ENCODE peak calls at places on chromosomes 2 and 18, in six cellular contexts. L is A549; O is endodermal cell; Z is CD8-positive, alpha-beta T cell; K is neural progenitor cell; N is astrocyte. F is an unnamed sample. For H3K9me3, the result is how much of the 10 kb centered on the place peaks cover.

GRCh38 chr2:235497096-235497495 is 3.3 kb downstream of the AGAP1 start:
- DNase-seq in L (no peak), O (peak), Z (no peak), K (no peak), N (no peak), F (no peak)

GRCh38 chr2:14681608-14682007 is 49.1 kb downstream of the LRATD1 start:
- DNase-seq in L (no peak), O (no peak), Z (no peak), K (no peak), N (no peak), F (no peak)

GRCh38 chr2:42967959-42968674 is 175.7 kb upstream of the HAAO start:
- DNase-seq in L (no peak), O (peak), Z (no peak), K (no peak), N (peak), F (no peak)

GRCh38 chr2:60485055-60485454 is 68.4 kb downstream of the BCL11A start:
- DNase-seq in L (no peak), O (peak), Z (no peak), K (no peak), N (no peak), F (no peak)

GRCh38 chr2:234135750-234136221 is 85.3 kb downstream of the SPP2 start:
- DNase-seq in L (peak), O (peak), Z (peak), K (peak), N (peak), F (peak)

GRCh38 chr18:34697891-34698290 is 12.2 kb upstream of the DTNA start:
- DNase-seq in L (no peak), O (no peak), Z (no peak), K (no peak), N (peak), F (no peak)

GRCh38 chr18:62325806-62326645 is 916 bp downstream of the TNFRSF11A start:
- DNase-seq in L (no peak), O (peak), Z (no peak), K (peak), N (peak), F (no peak)

GRCh38 chr2:27307545-27308358 is 493 bp downstream of the UCN start:
- DNase-seq in L (no peak), O (peak), Z (no peak), K (peak), N (no peak), F (no peak)

GRCh38 chr2:229130522-229130921 is 140.6 kb downstream of the PID1 start:
- DNase-seq in L (no peak), O (no peak), Z (no peak), K (no peak), N (no peak), F (no peak)

GRCh38 chr2:233139875-233140585 is 79.9 kb downstream of the INPP5D start:
- DNase-seq in L (no peak), O (peak), Z (no peak), K (no peak), N (no peak), F (no peak)

GRCh38 chr2:168346725-168347477 is 99.5 kb upstream of the STK39 start:
- DNase-seq in L (peak), O (peak), Z (peak), K (peak), N (peak), F (peak)

GRCh38 chr18:48356909-48357631 is 52.1 kb downstream of the ZBTB7C start:
- DNase-seq in L (no peak), O (peak), Z (no peak), K (no peak), N (no peak), F (no peak)

GRCh38 chr2:65277791-65278449 is 50.3 kb downstream of the ACTR2 start:
- DNase-seq in L (no peak), O (no peak), Z (no peak), K (no peak), N (peak), F (no peak)

GRCh38 chr2:106339156-106339555 is 129.1 kb downstream of the RGPD3 start:
- DNase-seq in L (no peak), O (no peak), Z (no peak), K (no peak), N (no peak), F (no peak)
- H3K27ac ChIP-seq in L (no peak), O (no peak), Z (no peak), K (no peak), N (no peak), F (no peak)

GRCh38 chr2:152525277-152525838 is 190.4 kb downstream of the FMNL2 start:
- DNase-seq in L (peak), O (no peak), Z (no peak), K (no peak), N (peak), F (no peak)
- TF ChIP-seq CTCF in L (no peak), O (no peak), Z (no peak), K (no peak), N (no peak), F (no peak)

GRCh38 chr18:14907420-14907819 is 159.4 kb downstream of the ANKRD30B start:
- DNase-seq in L (no peak), O (no peak), Z (no peak), K (no peak), N (no peak), F (no peak)
- H3K9me3 ChIP-seq in L (under half), O (half or more), Z (under half), K (under half), N (under half), F (under half)

DNA sequence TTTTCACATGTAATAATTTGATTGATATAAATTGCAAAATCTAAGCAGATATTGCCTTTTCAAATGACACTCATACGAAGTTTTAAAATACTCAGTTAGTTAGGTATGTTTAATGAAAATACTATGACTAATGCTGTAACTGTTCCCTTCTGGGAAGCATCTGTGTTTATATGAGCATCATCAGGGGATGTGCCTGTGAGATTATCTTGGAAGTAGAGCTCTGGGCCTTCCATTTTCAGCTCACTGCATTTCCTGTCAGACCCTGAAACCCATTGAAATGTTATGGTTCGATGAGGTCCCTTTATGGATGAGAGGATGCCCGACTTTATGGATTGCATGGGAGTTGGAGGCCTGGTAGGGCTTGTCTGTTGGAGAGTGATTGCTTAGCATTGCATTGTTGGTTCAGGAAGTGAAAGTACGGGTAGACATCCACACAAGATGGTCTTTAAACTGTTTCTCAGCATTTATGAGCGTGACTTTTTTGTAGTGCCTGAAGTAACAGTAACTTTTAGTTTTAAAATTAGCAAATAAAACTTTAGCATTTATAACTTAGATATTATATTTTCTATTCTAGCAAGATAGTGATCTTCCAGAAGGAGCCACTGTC is 28.7 kb downstream of the ELP2 start:
- DNase-seq in L (no peak), O (no peak), Z (no peak), K (no peak), N (peak), F (no peak)
- H3K27ac ChIP-seq in L (no peak), O (no peak), Z (no peak), K (no peak), N (peak), F (no peak)

F was measured in CD4-positive, alpha-beta T cell.